ENCODE peak calls at places on chromosomes 6 and 20, in ten cellular contexts. One of them, this sample, is unnamed.
A peak's percentile ranks its signal among the peaks of the same experiment; 100 is the strongest.

GRCh38 chr6:69026715-69027114 is 391.6 kb downstream of the ADGRB3 start:
- DNase-seq in choroid plexus epithelial cell: no peak
- DNase-seq in brain microvascular endothelial cell: no peak
- DNase-seq in H1: no peak
- DNase-seq in hepatocyte: no peak
- DNase-seq in cardiac fibroblast: peak; percentile 59
- DNase-seq in BJ: no peak
- DNase-seq in heart right ventricle: no peak
- DNase-seq in mammary epithelial cell: no peak
- DNase-seq in adrenal gland: no peak
- DNase-seq in this sample: no peak

GRCh38 chr6:84033523-84034451 is at the start of gene MRAP2:
- DNase-seq in choroid plexus epithelial cell: peak; percentile 17
- DNase-seq in brain microvascular endothelial cell: peak; percentile 3
- DNase-seq in H1: no peak
- DNase-seq in hepatocyte: peak; percentile 68
- DNase-seq in cardiac fibroblast: peak; percentile 23
- DNase-seq in BJ: no peak
- DNase-seq in heart right ventricle: no peak
- DNase-seq in mammary epithelial cell: peak; percentile 32
- DNase-seq in adrenal gland: no peak
- DNase-seq in this sample: no peak

GRCh38 chr6:30826961-30827342 is 57.4 kb upstream of the DDR1 start:
- DNase-seq in choroid plexus epithelial cell: no peak
- DNase-seq in brain microvascular endothelial cell: no peak
- DNase-seq in H1: no peak
- DNase-seq in hepatocyte: peak; percentile 51
- DNase-seq in cardiac fibroblast: peak; percentile 37
- DNase-seq in BJ: no peak
- DNase-seq in heart right ventricle: no peak
- DNase-seq in mammary epithelial cell: peak; percentile 77
- DNase-seq in adrenal gland: no peak
- DNase-seq in this sample: peak; percentile 63

GRCh38 chr6:46323966-46324622 is 153.3 kb upstream of the ENPP5 start:
- DNase-seq in choroid plexus epithelial cell: no peak
- DNase-seq in brain microvascular endothelial cell: no peak
- DNase-seq in H1: no peak
- DNase-seq in hepatocyte: no peak
- DNase-seq in cardiac fibroblast: no peak
- DNase-seq in BJ: no peak
- DNase-seq in heart right ventricle: no peak
- DNase-seq in mammary epithelial cell: no peak
- DNase-seq in adrenal gland: no peak
- DNase-seq in this sample: no peak

GRCh38 chr6:111600588-111601440 is 4.9 kb downstream of the TRAF3IP2 start:
- DNase-seq in choroid plexus epithelial cell: no peak
- DNase-seq in brain microvascular endothelial cell: no peak
- DNase-seq in H1: no peak
- DNase-seq in hepatocyte: no peak
- DNase-seq in cardiac fibroblast: no peak
- DNase-seq in BJ: no peak
- DNase-seq in heart right ventricle: no peak
- DNase-seq in mammary epithelial cell: no peak
- DNase-seq in adrenal gland: no peak
- DNase-seq in this sample: no peak

GRCh38 chr20:24994470-24995368 is 2.2 kb upstream of the APMAP start:
- DNase-seq in choroid plexus epithelial cell: peak; percentile 82
- DNase-seq in brain microvascular endothelial cell: peak; percentile 79
- DNase-seq in H1: peak; percentile 31
- DNase-seq in hepatocyte: peak; percentile 84
- DNase-seq in cardiac fibroblast: peak; percentile 84
- DNase-seq in BJ: no peak
- DNase-seq in heart right ventricle: peak; percentile 88
- DNase-seq in mammary epithelial cell: peak; percentile 54
- DNase-seq in adrenal gland: peak; percentile 84
- DNase-seq in this sample: peak; percentile 75

GRCh38 chr20:12966468-12967085 is 42.2 kb upstream of the SPTLC3 start:
- DNase-seq in choroid plexus epithelial cell: peak; percentile 87
- DNase-seq in brain microvascular endothelial cell: peak; percentile 55
- DNase-seq in H1: no peak
- DNase-seq in hepatocyte: peak; percentile 60
- DNase-seq in cardiac fibroblast: peak; percentile 73
- DNase-seq in BJ: no peak
- DNase-seq in heart right ventricle: no peak
- DNase-seq in mammary epithelial cell: peak; percentile 26
- DNase-seq in adrenal gland: no peak
- DNase-seq in this sample: peak; percentile 72

GRCh38 chr6:53311586-53311935 is 37.2 kb downstream of the ELOVL5 start:
- DNase-seq in choroid plexus epithelial cell: no peak
- DNase-seq in brain microvascular endothelial cell: no peak
- DNase-seq in H1: no peak
- DNase-seq in hepatocyte: no peak
- DNase-seq in cardiac fibroblast: peak; percentile 55
- DNase-seq in BJ: no peak
- DNase-seq in heart right ventricle: no peak
- DNase-seq in mammary epithelial cell: no peak
- DNase-seq in adrenal gland: no peak
- DNase-seq in this sample: no peak

GRCh38 chr6:41587223-41587879 is 41.2 kb downstream of the FOXP4 start:
- DNase-seq in choroid plexus epithelial cell: no peak
- DNase-seq in brain microvascular endothelial cell: no peak
- DNase-seq in H1: no peak
- DNase-seq in hepatocyte: no peak
- DNase-seq in cardiac fibroblast: no peak
- DNase-seq in BJ: no peak
- DNase-seq in heart right ventricle: no peak
- DNase-seq in mammary epithelial cell: no peak
- DNase-seq in adrenal gland: no peak
- DNase-seq in this sample: no peak

DNA sequence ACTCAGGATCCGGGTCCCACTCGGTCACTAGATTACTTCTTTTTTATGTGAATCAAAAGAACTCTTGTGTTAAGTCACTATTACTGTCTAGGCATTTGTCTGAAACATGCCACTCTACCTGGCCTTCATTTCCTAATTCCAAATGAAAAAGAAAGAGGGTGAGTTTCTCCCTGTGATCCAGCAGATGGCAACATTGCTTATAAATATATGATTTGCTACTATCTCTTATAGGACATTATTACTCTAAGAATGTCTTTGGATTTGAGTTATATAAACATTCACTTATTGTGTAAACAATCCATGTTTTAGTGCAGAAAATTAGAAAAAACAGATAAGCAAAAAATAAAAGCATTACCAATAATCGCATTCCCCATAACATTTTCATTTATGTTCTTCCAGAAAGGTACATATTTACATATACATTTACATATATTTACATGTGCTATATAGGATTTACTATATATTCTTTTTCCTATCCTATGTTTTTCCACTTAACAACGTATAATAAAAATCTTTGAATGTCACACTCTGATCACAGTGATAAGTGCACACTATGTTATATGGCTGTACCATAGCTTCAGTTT is 66.9 kb downstream of the FAXC start:
- DNase-seq in choroid plexus epithelial cell: peak; percentile 58
- DNase-seq in brain microvascular endothelial cell: no peak
- DNase-seq in H1: no peak
- DNase-seq in hepatocyte: peak; percentile 36
- DNase-seq in cardiac fibroblast: peak; percentile 36
- DNase-seq in BJ: no peak
- DNase-seq in heart right ventricle: no peak
- DNase-seq in mammary epithelial cell: peak; percentile 1
- DNase-seq in adrenal gland: no peak
- DNase-seq in this sample: peak; percentile 14
- TF ChIP-seq CTCF in choroid plexus epithelial cell: peak; percentile 64
- TF ChIP-seq CTCF in brain microvascular endothelial cell: peak; percentile 56
- TF ChIP-seq CTCF in H1: no peak
- TF ChIP-seq CTCF in hepatocyte: peak; percentile 65
- TF ChIP-seq CTCF in cardiac fibroblast: peak; percentile 46
- TF ChIP-seq CTCF in BJ: peak; percentile 55
- TF ChIP-seq CTCF in heart right ventricle: peak; percentile 34
- TF ChIP-seq CTCF in mammary epithelial cell: peak; percentile 59
- TF ChIP-seq CTCF in adrenal gland: peak; percentile 30
- TF ChIP-seq CTCF in this sample: peak; percentile 43

DNA sequence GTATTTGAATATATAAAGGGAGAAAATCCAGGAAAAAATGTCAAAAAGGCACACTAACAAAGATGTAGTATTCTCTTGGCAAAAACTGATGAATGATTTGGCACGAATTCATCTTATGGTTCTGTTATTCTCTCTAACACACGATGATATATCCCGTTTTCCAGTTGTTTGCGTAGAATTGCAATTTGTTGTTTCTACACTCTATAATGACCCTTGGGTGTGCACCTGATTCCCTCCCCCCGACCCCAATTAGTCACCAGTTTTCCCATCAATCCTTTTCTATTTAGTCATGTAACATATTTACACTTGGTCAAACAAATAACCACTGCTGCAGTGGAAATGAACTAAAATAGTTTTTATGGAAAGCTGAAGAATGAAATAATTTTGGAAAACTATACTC is 1.5 kb upstream of the ARID1B start:
- DNase-seq in choroid plexus epithelial cell: no peak
- DNase-seq in brain microvascular endothelial cell: no peak
- DNase-seq in H1: no peak
- DNase-seq in hepatocyte: no peak
- DNase-seq in cardiac fibroblast: peak; percentile 21
- DNase-seq in BJ: no peak
- DNase-seq in heart right ventricle: no peak
- DNase-seq in mammary epithelial cell: no peak
- DNase-seq in adrenal gland: no peak
- DNase-seq in this sample: no peak
- H3K4me3 ChIP-seq in choroid plexus epithelial cell: no peak overlapping the region
- H3K4me3 ChIP-seq in brain microvascular endothelial cell: no peak overlapping the region
- H3K4me3 ChIP-seq in H1: no peak overlapping the region
- H3K4me3 ChIP-seq in hepatocyte: no peak overlapping the region
- H3K4me3 ChIP-seq in cardiac fibroblast: no peak overlapping the region
- H3K4me3 ChIP-seq in BJ: no peak overlapping the region
- H3K4me3 ChIP-seq in heart right ventricle: peak overlapping the region; percentile 80
- H3K4me3 ChIP-seq in mammary epithelial cell: peak overlapping the region; percentile 9
- H3K4me3 ChIP-seq in adrenal gland: no peak overlapping the region
- H3K4me3 ChIP-seq in this sample: no peak overlapping the region

DNA sequence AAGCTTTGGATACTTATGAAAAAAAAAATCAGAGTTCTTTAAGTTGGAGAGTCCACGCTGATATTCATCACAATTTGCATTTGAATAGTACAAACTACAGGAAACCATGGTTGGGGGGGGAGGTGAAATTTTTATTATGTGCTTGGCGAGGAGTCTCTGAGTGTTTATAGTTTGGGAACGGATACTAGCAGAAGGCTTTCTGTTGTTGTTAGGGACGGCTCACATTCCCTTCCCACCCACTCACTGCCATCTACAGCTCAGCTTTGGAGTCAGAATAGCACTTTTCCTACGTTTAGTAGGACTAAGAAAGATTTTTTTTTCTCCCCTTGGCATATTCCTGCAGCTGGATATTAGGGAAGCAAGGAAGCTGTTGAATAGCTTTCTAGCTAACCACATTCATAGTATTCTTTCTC is 235.0 kb upstream of the ZNF217 start:
- DNase-seq in choroid plexus epithelial cell: peak; percentile 95
- DNase-seq in brain microvascular endothelial cell: peak; percentile 93
- DNase-seq in H1: no peak
- DNase-seq in hepatocyte: peak; percentile 82
- DNase-seq in cardiac fibroblast: peak; percentile 96
- DNase-seq in BJ: peak; percentile 89
- DNase-seq in heart right ventricle: peak; percentile 63
- DNase-seq in mammary epithelial cell: peak; percentile 84
- DNase-seq in adrenal gland: no peak
- DNase-seq in this sample: peak; percentile 93
- TF ChIP-seq CTCF in choroid plexus epithelial cell: peak; percentile 44
- TF ChIP-seq CTCF in brain microvascular endothelial cell: peak; percentile 35
- TF ChIP-seq CTCF in H1: no peak
- TF ChIP-seq CTCF in hepatocyte: peak; percentile 37
- TF ChIP-seq CTCF in cardiac fibroblast: peak; percentile 11
- TF ChIP-seq CTCF in BJ: no peak
- TF ChIP-seq CTCF in heart right ventricle: peak; percentile 12
- TF ChIP-seq CTCF in mammary epithelial cell: no peak
- TF ChIP-seq CTCF in adrenal gland: no peak
- TF ChIP-seq CTCF in this sample: peak; percentile 14

GRCh38 chr20:52974155-52974554 is 2.0 kb downstream of the TSHZ2 start:
- DNase-seq in choroid plexus epithelial cell: no peak
- DNase-seq in brain microvascular endothelial cell: no peak
- DNase-seq in H1: no peak
- DNase-seq in hepatocyte: no peak
- DNase-seq in cardiac fibroblast: no peak
- DNase-seq in BJ: no peak
- DNase-seq in heart right ventricle: no peak
- DNase-seq in mammary epithelial cell: peak; percentile 54
- DNase-seq in adrenal gland: peak; percentile 59
- DNase-seq in this sample: no peak

GRCh38 chr20:52971498-52972189 is 514 bp upstream of the TSHZ2 start:
- DNase-seq in choroid plexus epithelial cell: no peak
- DNase-seq in brain microvascular endothelial cell: no peak
- DNase-seq in H1: no peak
- DNase-seq in hepatocyte: no peak
- DNase-seq in cardiac fibroblast: no peak
- DNase-seq in BJ: no peak
- DNase-seq in heart right ventricle: no peak
- DNase-seq in mammary epithelial cell: no peak
- DNase-seq in adrenal gland: no peak
- DNase-seq in this sample: no peak

GRCh38 chr20:52972190-52972937 is at the start of gene TSHZ2:
- DNase-seq in choroid plexus epithelial cell: peak; percentile 13
- DNase-seq in brain microvascular endothelial cell: peak; percentile 0
- DNase-seq in H1: no peak
- DNase-seq in hepatocyte: peak; percentile 51
- DNase-seq in cardiac fibroblast: peak; percentile 21
- DNase-seq in BJ: no peak
- DNase-seq in heart right ventricle: peak; percentile 17
- DNase-seq in mammary epithelial cell: peak; percentile 81
- DNase-seq in adrenal gland: peak; percentile 71
- DNase-seq in this sample: peak; percentile 24

GRCh38 chr20:52972965-52973819 is 1.0 kb downstream of the TSHZ2 start:
- DNase-seq in choroid plexus epithelial cell: no peak
- DNase-seq in brain microvascular endothelial cell: no peak
- DNase-seq in H1: no peak
- DNase-seq in hepatocyte: peak; percentile 40
- DNase-seq in cardiac fibroblast: no peak
- DNase-seq in BJ: no peak
- DNase-seq in heart right ventricle: no peak
- DNase-seq in mammary epithelial cell: peak; percentile 60
- DNase-seq in adrenal gland: peak; percentile 55
- DNase-seq in this sample: no peak

DNA sequence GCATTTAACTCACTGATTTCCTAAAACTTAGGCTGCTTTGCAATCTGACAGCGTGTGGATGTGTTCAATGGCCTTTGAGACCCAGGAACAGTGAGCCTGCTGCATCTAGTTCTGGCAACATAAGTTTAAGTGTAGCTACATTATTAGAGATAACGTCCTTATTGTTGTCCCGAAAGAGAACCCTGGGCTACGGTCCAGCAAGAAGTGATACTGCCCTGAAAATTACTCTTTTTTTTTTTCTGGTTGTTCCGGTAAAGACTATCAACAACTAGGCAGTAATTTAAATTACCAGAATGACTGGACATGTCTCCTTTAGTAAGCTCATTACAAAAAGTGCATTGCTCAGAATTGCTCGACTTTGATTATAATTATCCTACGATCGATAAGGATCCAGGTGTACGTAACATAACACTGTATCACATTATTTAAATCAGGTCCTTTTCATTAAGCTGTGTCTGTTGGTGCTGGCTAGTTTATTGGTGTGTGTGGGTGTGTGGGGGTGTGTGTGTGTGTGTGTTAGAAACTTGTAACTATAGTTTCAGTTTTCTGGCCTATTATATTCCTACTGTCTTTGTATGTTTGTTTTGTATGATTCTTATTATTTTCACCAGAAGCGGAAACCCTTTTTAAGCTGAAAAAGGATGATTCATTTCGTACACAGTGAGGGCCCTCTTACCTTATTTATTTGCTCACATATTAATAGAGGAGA is 3.0 kb downstream of the TSHZ2 start:
- DNase-seq in choroid plexus epithelial cell: no peak
- DNase-seq in brain microvascular endothelial cell: no peak
- DNase-seq in H1: no peak
- DNase-seq in hepatocyte: no peak
- DNase-seq in cardiac fibroblast: no peak
- DNase-seq in BJ: no peak
- DNase-seq in heart right ventricle: no peak
- DNase-seq in mammary epithelial cell: peak; percentile 36
- DNase-seq in adrenal gland: peak; percentile 43
- DNase-seq in this sample: no peak
- H3K4me3 ChIP-seq in choroid plexus epithelial cell: no peak overlapping the region
- H3K4me3 ChIP-seq in brain microvascular endothelial cell: no peak overlapping the region
- H3K4me3 ChIP-seq in H1: no peak overlapping the region
- H3K4me3 ChIP-seq in hepatocyte: peak overlapping the region; percentile 4
- H3K4me3 ChIP-seq in cardiac fibroblast: no peak overlapping the region
- H3K4me3 ChIP-seq in BJ: no peak overlapping the region
- H3K4me3 ChIP-seq in heart right ventricle: peak overlapping the region; percentile 57
- H3K4me3 ChIP-seq in mammary epithelial cell: peak overlapping the region; percentile 92
- H3K4me3 ChIP-seq in adrenal gland: no peak overlapping the region
- H3K4me3 ChIP-seq in this sample: peak overlapping the region; percentile 37

This sample was measured in fibroblast of villous mesenchyme.